ENCODE peak calls at places on chromosomes 16 and 17, in eight cellular contexts. A is naive thymus-derived CD8-positive, alpha-beta T cell; O is EL; R is frontal cortex; K is T-helper 2 cell; F is Kasumi-1; Z is adrenal gland; M is EH. T is an unnamed sample.

GRCh38 chr16:57538235-57538711 is 1.9 kb upstream of the CCDC102A start:
- DNase-seq in A (no peak), O (no peak), R (no peak), K (no peak), F (no peak), Z (no peak), M (no peak), T (no peak)

GRCh38 chr17:64920419-64921172 is 1.3 kb upstream of the LRRC37A3 start:
- DNase-seq in A (no peak), O (peak), R (no peak), K (no peak), F (no peak), Z (no peak), M (no peak), T (no peak)

GRCh38 chr17:72719582-72720493 is 372.6 kb downstream of the SLC39A11 start:
- DNase-seq in A (peak), O (no peak), R (no peak), K (peak), F (peak), Z (no peak), M (no peak), T (no peak)

GRCh38 chr16:71339481-71340171 is 18.9 kb upstream of the CALB2 start:
- DNase-seq in A (no peak), O (no peak), R (no peak), K (no peak), F (no peak), Z (no peak), M (no peak), T (no peak)

GRCh38 chr17:71682174-71682494 is 438.7 kb upstream of the SOX9 start:
- DNase-seq in A (no peak), O (no peak), R (no peak), K (no peak), F (no peak), Z (no peak), M (no peak), T (no peak)

GRCh38 chr17:7705269-7706255 is 560 bp downstream of the EFNB3 start:
- DNase-seq in A (no peak), O (no peak), R (no peak), K (no peak), F (no peak), Z (no peak), M (no peak), T (no peak)

GRCh38 chr17:32256695-32257013 is 9.0 kb upstream of the RHBDL3 start:
- DNase-seq in A (no peak), O (no peak), R (no peak), K (no peak), F (no peak), Z (no peak), M (no peak), T (no peak)

GRCh38 chr17:30831257-30831656 is 509 bp upstream of the ATAD5 start:
- DNase-seq in A (no peak), O (no peak), R (peak), K (no peak), F (peak), Z (no peak), M (peak), T (no peak)

GRCh38 chr16:17832738-17833137 is 362.0 kb upstream of the XYLT1 start:
- DNase-seq in A (no peak), O (no peak), R (no peak), K (no peak), F (no peak), Z (no peak), M (peak), T (no peak)

GRCh38 chr16:24046442-24046841 is 209.7 kb upstream of the CACNG3 start:
- DNase-seq in A (no peak), O (no peak), R (no peak), K (no peak), F (no peak), Z (no peak), M (no peak), T (no peak)

GRCh38 chr16:74226361-74226979 is 70.1 kb upstream of the PSMD7 start:
- DNase-seq in A (no peak), O (peak), R (no peak), K (no peak), F (peak), Z (no peak), M (peak), T (peak)

GRCh38 chr17:34623856-34624766 is 44.7 kb downstream of the TMEM132E start:
- DNase-seq in A (no peak), O (no peak), R (no peak), K (no peak), F (no peak), Z (no peak), M (no peak), T (no peak)

GRCh38 chr17:29018788-29019474 is 13.1 kb upstream of the SEZ6 start:
- DNase-seq in A (no peak), O (no peak), R (no peak), K (no peak), F (peak), Z (no peak), M (no peak), T (no peak)

GRCh38 chr17:1438593-1439083 is 17.4 kb downstream of the CRK start:
- DNase-seq in A (no peak), O (peak), R (no peak), K (no peak), F (no peak), Z (peak), M (peak), T (no peak)

GRCh38 chr17:7897773-7898172 is 9.2 kb downstream of the CHD3 start:
- DNase-seq in A (no peak), O (peak), R (peak), K (no peak), F (peak), Z (no peak), M (peak), T (peak)

GRCh38 chr16:383326-384020 is 1.7 kb upstream of the PGAP6 start:
- DNase-seq in A (peak), O (no peak), R (no peak), K (no peak), F (no peak), Z (peak), M (no peak), T (no peak)

GRCh38 chr17:46000292-46000691 is 1.2 kb downstream of the STH start:
- DNase-seq in A (no peak), O (no peak), R (no peak), K (no peak), F (no peak), Z (no peak), M (no peak), T (no peak)

GRCh38 chr16:58299757-58300349 is 5.0 kb upstream of the PRSS54 start:
- DNase-seq in A (no peak), O (peak), R (no peak), K (no peak), F (peak), Z (no peak), M (peak), T (no peak)

GRCh38 chr17:18981642-18982424 is 22.7 kb downstream of the FAM83G start:
- DNase-seq in A (no peak), O (peak), R (no peak), K (no peak), F (no peak), Z (peak), M (peak), T (no peak)

GRCh38 chr16:78852236-78852635 is 748.3 kb downstream of the MAF start:
- DNase-seq in A (no peak), O (no peak), R (no peak), K (no peak), F (no peak), Z (no peak), M (no peak), T (no peak)

GRCh38 chr17:80227666-80228065 is 7.4 kb downstream of the SLC26A11 start:
- DNase-seq in A (no peak), O (no peak), R (no peak), K (no peak), F (no peak), Z (no peak), M (no peak), T (no peak)

GRCh38 chr16:28167221-28167620 is 44.5 kb downstream of the XPO6 start:
- DNase-seq in A (no peak), O (no peak), R (no peak), K (no peak), F (no peak), Z (no peak), M (no peak), T (no peak)

GRCh38 chr17:33291248-33292183 is 1.6 kb downstream of the ASIC2 start:
- DNase-seq in A (no peak), O (peak), R (no peak), K (no peak), F (no peak), Z (peak), M (peak), T (no peak)

GRCh38 chr17:36668824-36669223 is 67.4 kb downstream of the MRM1 start:
- DNase-seq in A (no peak), O (no peak), R (no peak), K (no peak), F (no peak), Z (no peak), M (no peak), T (no peak)

GRCh38 chr16:29777576-29778360 is at the start of gene ZG16:
- DNase-seq in A (no peak), O (no peak), R (no peak), K (no peak), F (no peak), Z (no peak), M (no peak), T (no peak)

GRCh38 chr17:48647103-48647963 is 21.2 kb upstream of the HOXB9 start:
- DNase-seq in A (no peak), O (no peak), R (peak), K (no peak), F (no peak), Z (no peak), M (no peak), T (no peak)

GRCh38 chr17:53543363-53543927 is 279.3 kb upstream of the KIF2B start:
- DNase-seq in A (no peak), O (no peak), R (no peak), K (no peak), F (no peak), Z (no peak), M (no peak), T (no peak)

GRCh38 chr16:54846761-54847160 is 83.9 kb upstream of the IRX5 start:
- DNase-seq in A (no peak), O (no peak), R (no peak), K (no peak), F (no peak), Z (no peak), M (peak), T (no peak)

GRCh38 chr17:1967092-1967662 is 58.0 kb downstream of the RTN4RL1 start:
- DNase-seq in A (no peak), O (no peak), R (no peak), K (no peak), F (no peak), Z (no peak), M (no peak), T (no peak)

GRCh38 chr16:637081-638018 is 1.2 kb upstream of the METTL26 start:
- DNase-seq in A (peak), O (peak), R (peak), K (peak), F (peak), Z (peak), M (peak), T (peak)

GRCh38 chr17:5537251-5537650 is 47.1 kb downstream of the NLRP1 start:
- DNase-seq in A (no peak), O (no peak), R (no peak), K (no peak), F (no peak), Z (no peak), M (peak), T (no peak)

GRCh38 chr16:53511084-53511402 is 8.0 kb upstream of the AKTIP start:
- DNase-seq in A (no peak), O (no peak), R (no peak), K (no peak), F (no peak), Z (no peak), M (no peak), T (no peak)

GRCh38 chr16:90020838-90021382 is 1.7 kb upstream of the DBNDD1 start:
- DNase-seq in A (no peak), O (peak), R (no peak), K (no peak), F (no peak), Z (no peak), M (peak), T (peak)

GRCh38 chr16:17340804-17341203 is 130.0 kb downstream of the XYLT1 start:
- DNase-seq in A (no peak), O (no peak), R (no peak), K (no peak), F (no peak), Z (no peak), M (no peak), T (no peak)

GRCh38 chr16:50683689-50684374 is 2.7 kb upstream of the SNX20 start:
- DNase-seq in A (no peak), O (no peak), R (no peak), K (no peak), F (peak), Z (no peak), M (no peak), T (peak)

GRCh38 chr16:57266531-57267268 is 17.8 kb downstream of the PLLP start:
- DNase-seq in A (peak), O (no peak), R (no peak), K (no peak), F (peak), Z (no peak), M (no peak), T (no peak)

GRCh38 chr16:61057635-61058034 is 978.6 kb downstream of the CDH8 start:
- DNase-seq in A (no peak), O (no peak), R (no peak), K (no peak), F (no peak), Z (no peak), M (no peak), T (no peak)